ENCODE peak calls at places on chromosomes 13 and 19, in nine cellular contexts. One of them, this sample, is unnamed.

GRCh38 chr13:32042567-32042966 is 11.0 kb downstream of the FRY start:
- DNase-seq in NCI-H2171 treated with DMSO at 0.1 percent for 48 hours: no peak
- DNase-seq in stimulated activated CD4-positive, alpha-beta T cell treated with anti-CD3 and anti-CD28 coated beads, Interleukin-15, amount 100 ng/mL, for 1 hour: no peak
- DNase-seq in NCI-H2227 treated with DMSO at 0.1 percent for 48 hours: no peak
- DNase-seq in left ventricle myocardium inferior: no peak
- DNase-seq in head of caudate nucleus: no peak
- DNase-seq in GM10248: no peak
- DNase-seq in glutamatergic neuron: no peak
- DNase-seq in iPS-NIHi11: no peak
- DNase-seq in this sample: no peak

GRCh38 chr19:9871626-9872338 is 36.7 kb downstream of the PIN1 start:
- DNase-seq in NCI-H2171 treated with DMSO at 0.1 percent for 48 hours: peak
- DNase-seq in stimulated activated CD4-positive, alpha-beta T cell treated with anti-CD3 and anti-CD28 coated beads, Interleukin-15, amount 100 ng/mL, for 1 hour: no peak
- DNase-seq in NCI-H2227 treated with DMSO at 0.1 percent for 48 hours: no peak
- DNase-seq in left ventricle myocardium inferior: no peak
- DNase-seq in head of caudate nucleus: no peak
- DNase-seq in GM10248: no peak
- DNase-seq in glutamatergic neuron: no peak
- DNase-seq in iPS-NIHi11: no peak
- DNase-seq in this sample: no peak

GRCh38 chr19:15124572-15125231 is 17.5 kb downstream of the SYDE1 start:
- DNase-seq in NCI-H2171 treated with DMSO at 0.1 percent for 48 hours: peak
- DNase-seq in stimulated activated CD4-positive, alpha-beta T cell treated with anti-CD3 and anti-CD28 coated beads, Interleukin-15, amount 100 ng/mL, for 1 hour: no peak
- DNase-seq in NCI-H2227 treated with DMSO at 0.1 percent for 48 hours: no peak
- DNase-seq in left ventricle myocardium inferior: no peak
- DNase-seq in head of caudate nucleus: peak
- DNase-seq in GM10248: no peak
- DNase-seq in glutamatergic neuron: peak
- DNase-seq in iPS-NIHi11: peak
- DNase-seq in this sample: no peak

GRCh38 chr13:114313061-114313860 is 1.0 kb upstream of the CHAMP1 start:
- DNase-seq in NCI-H2171 treated with DMSO at 0.1 percent for 48 hours: no peak
- DNase-seq in stimulated activated CD4-positive, alpha-beta T cell treated with anti-CD3 and anti-CD28 coated beads, Interleukin-15, amount 100 ng/mL, for 1 hour: no peak
- DNase-seq in NCI-H2227 treated with DMSO at 0.1 percent for 48 hours: no peak
- DNase-seq in left ventricle myocardium inferior: no peak
- DNase-seq in head of caudate nucleus: peak
- DNase-seq in GM10248: peak
- DNase-seq in glutamatergic neuron: no peak
- DNase-seq in iPS-NIHi11: no peak
- DNase-seq in this sample: peak

GRCh38 chr19:16888629-16889371 is at the start of gene F2RL3:
- DNase-seq in NCI-H2171 treated with DMSO at 0.1 percent for 48 hours: no peak
- DNase-seq in stimulated activated CD4-positive, alpha-beta T cell treated with anti-CD3 and anti-CD28 coated beads, Interleukin-15, amount 100 ng/mL, for 1 hour: no peak
- DNase-seq in NCI-H2227 treated with DMSO at 0.1 percent for 48 hours: no peak
- DNase-seq in left ventricle myocardium inferior: peak
- DNase-seq in head of caudate nucleus: no peak
- DNase-seq in GM10248: peak
- DNase-seq in glutamatergic neuron: no peak
- DNase-seq in iPS-NIHi11: no peak
- DNase-seq in this sample: no peak

GRCh38 chr13:99980201-99981114 is 1.1 kb upstream of the ZIC2 start:
- DNase-seq in NCI-H2171 treated with DMSO at 0.1 percent for 48 hours: peak
- DNase-seq in stimulated activated CD4-positive, alpha-beta T cell treated with anti-CD3 and anti-CD28 coated beads, Interleukin-15, amount 100 ng/mL, for 1 hour: no peak
- DNase-seq in NCI-H2227 treated with DMSO at 0.1 percent for 48 hours: no peak
- DNase-seq in left ventricle myocardium inferior: peak
- DNase-seq in head of caudate nucleus: peak
- DNase-seq in GM10248: peak
- DNase-seq in glutamatergic neuron: peak
- DNase-seq in iPS-NIHi11: peak
- DNase-seq in this sample: peak

GRCh38 chr19:6476155-6476895 is 5.3 kb downstream of the DENND1C start:
- DNase-seq in NCI-H2171 treated with DMSO at 0.1 percent for 48 hours: peak
- DNase-seq in stimulated activated CD4-positive, alpha-beta T cell treated with anti-CD3 and anti-CD28 coated beads, Interleukin-15, amount 100 ng/mL, for 1 hour: peak
- DNase-seq in NCI-H2227 treated with DMSO at 0.1 percent for 48 hours: peak
- DNase-seq in left ventricle myocardium inferior: peak
- DNase-seq in head of caudate nucleus: peak
- DNase-seq in GM10248: peak
- DNase-seq in glutamatergic neuron: peak
- DNase-seq in iPS-NIHi11: peak
- DNase-seq in this sample: peak

GRCh38 chr19:16365300-16365996 is 40.8 kb downstream of the KLF2 start:
- DNase-seq in NCI-H2171 treated with DMSO at 0.1 percent for 48 hours: no peak
- DNase-seq in stimulated activated CD4-positive, alpha-beta T cell treated with anti-CD3 and anti-CD28 coated beads, Interleukin-15, amount 100 ng/mL, for 1 hour: no peak
- DNase-seq in NCI-H2227 treated with DMSO at 0.1 percent for 48 hours: no peak
- DNase-seq in left ventricle myocardium inferior: no peak
- DNase-seq in head of caudate nucleus: no peak
- DNase-seq in GM10248: no peak
- DNase-seq in glutamatergic neuron: no peak
- DNase-seq in iPS-NIHi11: no peak
- DNase-seq in this sample: no peak

GRCh38 chr19:29666634-29667389 is 1.6 kb downstream of the PLEKHF1 start:
- DNase-seq in NCI-H2171 treated with DMSO at 0.1 percent for 48 hours: no peak
- DNase-seq in stimulated activated CD4-positive, alpha-beta T cell treated with anti-CD3 and anti-CD28 coated beads, Interleukin-15, amount 100 ng/mL, for 1 hour: no peak
- DNase-seq in NCI-H2227 treated with DMSO at 0.1 percent for 48 hours: peak
- DNase-seq in left ventricle myocardium inferior: peak
- DNase-seq in head of caudate nucleus: peak
- DNase-seq in GM10248: no peak
- DNase-seq in glutamatergic neuron: no peak
- DNase-seq in iPS-NIHi11: peak
- DNase-seq in this sample: no peak

GRCh38 chr19:14375055-14375581 is 6.1 kb upstream of the ADGRE5 start:
- DNase-seq in NCI-H2171 treated with DMSO at 0.1 percent for 48 hours: no peak
- DNase-seq in stimulated activated CD4-positive, alpha-beta T cell treated with anti-CD3 and anti-CD28 coated beads, Interleukin-15, amount 100 ng/mL, for 1 hour: peak
- DNase-seq in NCI-H2227 treated with DMSO at 0.1 percent for 48 hours: no peak
- DNase-seq in left ventricle myocardium inferior: peak
- DNase-seq in head of caudate nucleus: peak
- DNase-seq in GM10248: peak
- DNase-seq in glutamatergic neuron: no peak
- DNase-seq in iPS-NIHi11: no peak
- DNase-seq in this sample: peak

GRCh38 chr19:46631481-46631880 is 4.5 kb downstream of the GNG8 start:
- DNase-seq in NCI-H2171 treated with DMSO at 0.1 percent for 48 hours: peak
- DNase-seq in stimulated activated CD4-positive, alpha-beta T cell treated with anti-CD3 and anti-CD28 coated beads, Interleukin-15, amount 100 ng/mL, for 1 hour: no peak
- DNase-seq in NCI-H2227 treated with DMSO at 0.1 percent for 48 hours: no peak
- DNase-seq in left ventricle myocardium inferior: peak
- DNase-seq in head of caudate nucleus: no peak
- DNase-seq in GM10248: no peak
- DNase-seq in glutamatergic neuron: peak
- DNase-seq in iPS-NIHi11: no peak
- DNase-seq in this sample: no peak

GRCh38 chr19:13163609-13164364 is 13.6 kb downstream of the IER2 start:
- DNase-seq in NCI-H2171 treated with DMSO at 0.1 percent for 48 hours: peak
- DNase-seq in stimulated activated CD4-positive, alpha-beta T cell treated with anti-CD3 and anti-CD28 coated beads, Interleukin-15, amount 100 ng/mL, for 1 hour: no peak
- DNase-seq in NCI-H2227 treated with DMSO at 0.1 percent for 48 hours: peak
- DNase-seq in left ventricle myocardium inferior: peak
- DNase-seq in head of caudate nucleus: peak
- DNase-seq in GM10248: peak
- DNase-seq in glutamatergic neuron: peak
- DNase-seq in iPS-NIHi11: peak
- DNase-seq in this sample: peak

GRCh38 chr13:99969934-99970760 is 1.4 kb downstream of the ZIC5 start:
- DNase-seq in NCI-H2171 treated with DMSO at 0.1 percent for 48 hours: peak
- DNase-seq in stimulated activated CD4-positive, alpha-beta T cell treated with anti-CD3 and anti-CD28 coated beads, Interleukin-15, amount 100 ng/mL, for 1 hour: no peak
- DNase-seq in NCI-H2227 treated with DMSO at 0.1 percent for 48 hours: no peak
- DNase-seq in left ventricle myocardium inferior: no peak
- DNase-seq in head of caudate nucleus: no peak
- DNase-seq in GM10248: no peak
- DNase-seq in glutamatergic neuron: no peak
- DNase-seq in iPS-NIHi11: peak
- DNase-seq in this sample: no peak

GRCh38 chr19:4775627-4776152 is 15.8 kb upstream of the FEM1A start:
- DNase-seq in NCI-H2171 treated with DMSO at 0.1 percent for 48 hours: no peak
- DNase-seq in stimulated activated CD4-positive, alpha-beta T cell treated with anti-CD3 and anti-CD28 coated beads, Interleukin-15, amount 100 ng/mL, for 1 hour: no peak
- DNase-seq in NCI-H2227 treated with DMSO at 0.1 percent for 48 hours: no peak
- DNase-seq in left ventricle myocardium inferior: no peak
- DNase-seq in head of caudate nucleus: no peak
- DNase-seq in GM10248: no peak
- DNase-seq in glutamatergic neuron: no peak
- DNase-seq in iPS-NIHi11: no peak
- DNase-seq in this sample: no peak

GRCh38 chr19:1063030-1063908 is 3.7 kb upstream of the ARHGAP45 start:
- DNase-seq in NCI-H2171 treated with DMSO at 0.1 percent for 48 hours: no peak
- DNase-seq in stimulated activated CD4-positive, alpha-beta T cell treated with anti-CD3 and anti-CD28 coated beads, Interleukin-15, amount 100 ng/mL, for 1 hour: peak
- DNase-seq in NCI-H2227 treated with DMSO at 0.1 percent for 48 hours: no peak
- DNase-seq in left ventricle myocardium inferior: no peak
- DNase-seq in head of caudate nucleus: no peak
- DNase-seq in GM10248: peak
- DNase-seq in glutamatergic neuron: no peak
- DNase-seq in iPS-NIHi11: no peak
- DNase-seq in this sample: peak

GRCh38 chr13:110915874-110916670 is 1.2 kb upstream of the ANKRD10 start:
- DNase-seq in NCI-H2171 treated with DMSO at 0.1 percent for 48 hours: no peak
- DNase-seq in stimulated activated CD4-positive, alpha-beta T cell treated with anti-CD3 and anti-CD28 coated beads, Interleukin-15, amount 100 ng/mL, for 1 hour: no peak
- DNase-seq in NCI-H2227 treated with DMSO at 0.1 percent for 48 hours: no peak
- DNase-seq in left ventricle myocardium inferior: no peak
- DNase-seq in head of caudate nucleus: no peak
- DNase-seq in GM10248: no peak
- DNase-seq in glutamatergic neuron: no peak
- DNase-seq in iPS-NIHi11: no peak
- DNase-seq in this sample: no peak

GRCh38 chr19:50275577-50276368 is 53.4 kb downstream of the KCNC3 start:
- DNase-seq in NCI-H2171 treated with DMSO at 0.1 percent for 48 hours: no peak
- DNase-seq in stimulated activated CD4-positive, alpha-beta T cell treated with anti-CD3 and anti-CD28 coated beads, Interleukin-15, amount 100 ng/mL, for 1 hour: no peak
- DNase-seq in NCI-H2227 treated with DMSO at 0.1 percent for 48 hours: no peak
- DNase-seq in left ventricle myocardium inferior: no peak
- DNase-seq in head of caudate nucleus: no peak
- DNase-seq in GM10248: no peak
- DNase-seq in glutamatergic neuron: no peak
- DNase-seq in iPS-NIHi11: no peak
- DNase-seq in this sample: no peak

GRCh38 chr19:28150129-28150528 is 1062.8 kb downstream of the UQCRFS1 start:
- DNase-seq in NCI-H2171 treated with DMSO at 0.1 percent for 48 hours: no peak
- DNase-seq in stimulated activated CD4-positive, alpha-beta T cell treated with anti-CD3 and anti-CD28 coated beads, Interleukin-15, amount 100 ng/mL, for 1 hour: no peak
- DNase-seq in NCI-H2227 treated with DMSO at 0.1 percent for 48 hours: no peak
- DNase-seq in left ventricle myocardium inferior: no peak
- DNase-seq in head of caudate nucleus: no peak
- DNase-seq in GM10248: no peak
- DNase-seq in glutamatergic neuron: no peak
- DNase-seq in iPS-NIHi11: no peak
- DNase-seq in this sample: no peak

GRCh38 chr19:33497151-33497777 is 24.3 kb downstream of the PEPD start:
- DNase-seq in NCI-H2171 treated with DMSO at 0.1 percent for 48 hours: no peak
- DNase-seq in stimulated activated CD4-positive, alpha-beta T cell treated with anti-CD3 and anti-CD28 coated beads, Interleukin-15, amount 100 ng/mL, for 1 hour: no peak
- DNase-seq in NCI-H2227 treated with DMSO at 0.1 percent for 48 hours: no peak
- DNase-seq in left ventricle myocardium inferior: no peak
- DNase-seq in head of caudate nucleus: no peak
- DNase-seq in GM10248: no peak
- DNase-seq in glutamatergic neuron: no peak
- DNase-seq in iPS-NIHi11: no peak
- DNase-seq in this sample: no peak

GRCh38 chr19:49098795-49099194 is 13.5 kb downstream of the SNRNP70 start:
- DNase-seq in NCI-H2171 treated with DMSO at 0.1 percent for 48 hours: no peak
- DNase-seq in stimulated activated CD4-positive, alpha-beta T cell treated with anti-CD3 and anti-CD28 coated beads, Interleukin-15, amount 100 ng/mL, for 1 hour: no peak
- DNase-seq in NCI-H2227 treated with DMSO at 0.1 percent for 48 hours: no peak
- DNase-seq in left ventricle myocardium inferior: no peak
- DNase-seq in head of caudate nucleus: no peak
- DNase-seq in GM10248: no peak
- DNase-seq in glutamatergic neuron: no peak
- DNase-seq in iPS-NIHi11: no peak
- DNase-seq in this sample: no peak

GRCh38 chr13:30827578-30827925 is 78.5 kb upstream of the MEDAG start:
- DNase-seq in NCI-H2171 treated with DMSO at 0.1 percent for 48 hours: no peak
- DNase-seq in stimulated activated CD4-positive, alpha-beta T cell treated with anti-CD3 and anti-CD28 coated beads, Interleukin-15, amount 100 ng/mL, for 1 hour: no peak
- DNase-seq in NCI-H2227 treated with DMSO at 0.1 percent for 48 hours: no peak
- DNase-seq in left ventricle myocardium inferior: no peak
- DNase-seq in head of caudate nucleus: no peak
- DNase-seq in GM10248: no peak
- DNase-seq in glutamatergic neuron: no peak
- DNase-seq in iPS-NIHi11: no peak
- DNase-seq in this sample: no peak

GRCh38 chr19:56333506-56333905 is 18.9 kb upstream of the ZSCAN5A start:
- DNase-seq in NCI-H2171 treated with DMSO at 0.1 percent for 48 hours: peak
- DNase-seq in stimulated activated CD4-positive, alpha-beta T cell treated with anti-CD3 and anti-CD28 coated beads, Interleukin-15, amount 100 ng/mL, for 1 hour: no peak
- DNase-seq in NCI-H2227 treated with DMSO at 0.1 percent for 48 hours: peak
- DNase-seq in left ventricle myocardium inferior: no peak
- DNase-seq in head of caudate nucleus: no peak
- DNase-seq in GM10248: peak
- DNase-seq in glutamatergic neuron: peak
- DNase-seq in iPS-NIHi11: peak
- DNase-seq in this sample: peak

GRCh38 chr13:111353508-111353907 is 33.1 kb downstream of the TEX29 start:
- DNase-seq in NCI-H2171 treated with DMSO at 0.1 percent for 48 hours: no peak
- DNase-seq in stimulated activated CD4-positive, alpha-beta T cell treated with anti-CD3 and anti-CD28 coated beads, Interleukin-15, amount 100 ng/mL, for 1 hour: no peak
- DNase-seq in NCI-H2227 treated with DMSO at 0.1 percent for 48 hours: no peak
- DNase-seq in left ventricle myocardium inferior: no peak
- DNase-seq in head of caudate nucleus: no peak
- DNase-seq in GM10248: no peak
- DNase-seq in glutamatergic neuron: no peak
- DNase-seq in iPS-NIHi11: no peak
- DNase-seq in this sample: no peak

GRCh38 chr19:48400018-48400742 is 6.7 kb downstream of the GRIN2D start:
- DNase-seq in NCI-H2171 treated with DMSO at 0.1 percent for 48 hours: peak
- DNase-seq in stimulated activated CD4-positive, alpha-beta T cell treated with anti-CD3 and anti-CD28 coated beads, Interleukin-15, amount 100 ng/mL, for 1 hour: no peak
- DNase-seq in NCI-H2227 treated with DMSO at 0.1 percent for 48 hours: no peak
- DNase-seq in left ventricle myocardium inferior: peak
- DNase-seq in head of caudate nucleus: peak
- DNase-seq in GM10248: peak
- DNase-seq in glutamatergic neuron: peak
- DNase-seq in iPS-NIHi11: peak
- DNase-seq in this sample: no peak

GRCh38 chr19:39160889-39161672 is 35.5 kb downstream of the PAK4 start:
- DNase-seq in NCI-H2171 treated with DMSO at 0.1 percent for 48 hours: no peak
- DNase-seq in stimulated activated CD4-positive, alpha-beta T cell treated with anti-CD3 and anti-CD28 coated beads, Interleukin-15, amount 100 ng/mL, for 1 hour: no peak
- DNase-seq in NCI-H2227 treated with DMSO at 0.1 percent for 48 hours: no peak
- DNase-seq in left ventricle myocardium inferior: no peak
- DNase-seq in head of caudate nucleus: no peak
- DNase-seq in GM10248: no peak
- DNase-seq in glutamatergic neuron: no peak
- DNase-seq in iPS-NIHi11: no peak
- DNase-seq in this sample: no peak

GRCh38 chr13:113933901-113934300 is 40.0 kb downstream of the C13orf46 start:
- DNase-seq in NCI-H2171 treated with DMSO at 0.1 percent for 48 hours: no peak
- DNase-seq in stimulated activated CD4-positive, alpha-beta T cell treated with anti-CD3 and anti-CD28 coated beads, Interleukin-15, amount 100 ng/mL, for 1 hour: no peak
- DNase-seq in NCI-H2227 treated with DMSO at 0.1 percent for 48 hours: no peak
- DNase-seq in left ventricle myocardium inferior: peak
- DNase-seq in head of caudate nucleus: peak
- DNase-seq in GM10248: no peak
- DNase-seq in glutamatergic neuron: no peak
- DNase-seq in iPS-NIHi11: no peak
- DNase-seq in this sample: no peak

GRCh38 chr13:49421391-49421790 is 22.5 kb downstream of the CAB39L start:
- DNase-seq in NCI-H2171 treated with DMSO at 0.1 percent for 48 hours: no peak
- DNase-seq in stimulated activated CD4-positive, alpha-beta T cell treated with anti-CD3 and anti-CD28 coated beads, Interleukin-15, amount 100 ng/mL, for 1 hour: no peak
- DNase-seq in NCI-H2227 treated with DMSO at 0.1 percent for 48 hours: no peak
- DNase-seq in left ventricle myocardium inferior: no peak
- DNase-seq in head of caudate nucleus: no peak
- DNase-seq in GM10248: peak
- DNase-seq in glutamatergic neuron: no peak
- DNase-seq in iPS-NIHi11: peak
- DNase-seq in this sample: peak

GRCh38 chr19:39970424-39970673 is 616 bp upstream of the PSMC4 start:
- DNase-seq in NCI-H2171 treated with DMSO at 0.1 percent for 48 hours: no peak
- DNase-seq in stimulated activated CD4-positive, alpha-beta T cell treated with anti-CD3 and anti-CD28 coated beads, Interleukin-15, amount 100 ng/mL, for 1 hour: no peak
- DNase-seq in NCI-H2227 treated with DMSO at 0.1 percent for 48 hours: no peak
- DNase-seq in left ventricle myocardium inferior: no peak
- DNase-seq in head of caudate nucleus: no peak
- DNase-seq in GM10248: peak
- DNase-seq in glutamatergic neuron: no peak
- DNase-seq in iPS-NIHi11: peak
- DNase-seq in this sample: no peak

GRCh38 chr19:13146763-13147563 is 3.2 kb downstream of the STX10 start:
- DNase-seq in NCI-H2171 treated with DMSO at 0.1 percent for 48 hours: no peak
- DNase-seq in stimulated activated CD4-positive, alpha-beta T cell treated with anti-CD3 and anti-CD28 coated beads, Interleukin-15, amount 100 ng/mL, for 1 hour: no peak
- DNase-seq in NCI-H2227 treated with DMSO at 0.1 percent for 48 hours: no peak
- DNase-seq in left ventricle myocardium inferior: no peak
- DNase-seq in head of caudate nucleus: no peak
- DNase-seq in GM10248: no peak
- DNase-seq in glutamatergic neuron: no peak
- DNase-seq in iPS-NIHi11: no peak
- DNase-seq in this sample: no peak

GRCh38 chr13:107912745-107913144 is 302.6 kb downstream of the LIG4 start:
- DNase-seq in NCI-H2171 treated with DMSO at 0.1 percent for 48 hours: no peak
- DNase-seq in stimulated activated CD4-positive, alpha-beta T cell treated with anti-CD3 and anti-CD28 coated beads, Interleukin-15, amount 100 ng/mL, for 1 hour: no peak
- DNase-seq in NCI-H2227 treated with DMSO at 0.1 percent for 48 hours: no peak
- DNase-seq in left ventricle myocardium inferior: no peak
- DNase-seq in head of caudate nucleus: no peak
- DNase-seq in GM10248: no peak
- DNase-seq in glutamatergic neuron: no peak
- DNase-seq in iPS-NIHi11: no peak
- DNase-seq in this sample: no peak

GRCh38 chr13:113756441-113757097 is 2.5 kb upstream of the TMEM255B start:
- DNase-seq in NCI-H2171 treated with DMSO at 0.1 percent for 48 hours: no peak
- DNase-seq in stimulated activated CD4-positive, alpha-beta T cell treated with anti-CD3 and anti-CD28 coated beads, Interleukin-15, amount 100 ng/mL, for 1 hour: no peak
- DNase-seq in NCI-H2227 treated with DMSO at 0.1 percent for 48 hours: no peak
- DNase-seq in left ventricle myocardium inferior: no peak
- DNase-seq in head of caudate nucleus: no peak
- DNase-seq in GM10248: no peak
- DNase-seq in glutamatergic neuron: no peak
- DNase-seq in iPS-NIHi11: no peak
- DNase-seq in this sample: no peak

This sample was measured in activated naive CD4-positive, alpha-beta T cell treated with anti-CD3 and anti-CD28 coated beads, Interleukin-2, amount 50 U/mL, for 16 hours.